ENCODE peak calls at places on chromosomes 3 and 15, in nine cellular contexts. O is NB4, D is ovary, K is osteoblast, B is cardiac muscle cell, Q is bronchial epithelial cell, R is H9, V is colonic mucosa, T is left ventricle myocardium inferior. I is an unnamed sample.

GRCh38 chr15:65375871-65376552 is 1.8 kb downstream of the IGDCC3 start:
- DNase-seq in O (no peak), D (no peak), K (peak), B (no peak), Q (no peak), R (peak), V (no peak), T (no peak), I (no peak)

GRCh38 chr3:127749787-127750225 is 72.5 kb downstream of the MGLL start:
- DNase-seq in O (peak), D (no peak), K (no peak), B (no peak), Q (no peak), R (no peak), V (no peak), T (no peak), I (no peak)

GRCh38 chr3:44848634-44849033 is 13.1 kb upstream of the TMEM42 start:
- DNase-seq in O (no peak), D (no peak), K (no peak), B (no peak), Q (no peak), R (no peak), V (no peak), T (no peak), I (no peak)

GRCh38 chr15:75456710-75457109 is 5.2 kb upstream of the SIN3A start:
- DNase-seq in O (peak), D (no peak), K (peak), B (no peak), Q (peak), R (no peak), V (no peak), T (no peak), I (no peak)

GRCh38 chr3:132187746-132188145 is 129.5 kb upstream of the ACP3 start:
- DNase-seq in O (no peak), D (no peak), K (no peak), B (no peak), Q (no peak), R (no peak), V (no peak), T (no peak), I (no peak)

GRCh38 chr15:90413411-90414379 is 25.7 kb downstream of the IQGAP1 start:
- DNase-seq in O (no peak), D (no peak), K (no peak), B (no peak), Q (peak), R (no peak), V (no peak), T (no peak), I (no peak)

GRCh38 chr15:68559342-68560310 is 19.2 kb upstream of the CORO2B start:
- DNase-seq in O (peak), D (peak), K (peak), B (peak), Q (peak), R (peak), V (peak), T (peak), I (no peak)

GRCh38 chr3:170128977-170129431 is 52.5 kb downstream of the PHC3 start:
- DNase-seq in O (peak), D (no peak), K (no peak), B (no peak), Q (peak), R (no peak), V (no peak), T (no peak), I (no peak)

GRCh38 chr15:62067448-62068044 is 769 bp downstream of the C2CD4A start:
- DNase-seq in O (no peak), D (peak), K (no peak), B (peak), Q (no peak), R (peak), V (peak), T (peak), I (no peak)

GRCh38 chr3:181252626-181253025 is 263.1 kb upstream of the DNAJC19 start:
- DNase-seq in O (no peak), D (no peak), K (no peak), B (no peak), Q (no peak), R (no peak), V (no peak), T (no peak), I (no peak)

GRCh38 chr3:16290007-16290826 is 25.2 kb downstream of the OXNAD1 start:
- DNase-seq in O (peak), D (peak), K (no peak), B (peak), Q (peak), R (no peak), V (peak), T (no peak), I (no peak)

GRCh38 chr3:186187876-186188275 is 79.0 kb upstream of the ETV5 start:
- DNase-seq in O (no peak), D (no peak), K (no peak), B (no peak), Q (no peak), R (no peak), V (no peak), T (no peak), I (no peak)

GRCh38 chr3:44058022-44058867 is 183.4 kb upstream of the TOPAZ1 start:
- DNase-seq in O (peak), D (no peak), K (peak), B (no peak), Q (peak), R (no peak), V (no peak), T (no peak), I (no peak)

GRCh38 chr3:4804161-4805058 is 174.8 kb upstream of the BHLHE40 start:
- DNase-seq in O (no peak), D (no peak), K (no peak), B (no peak), Q (no peak), R (no peak), V (no peak), T (no peak), I (no peak)

GRCh38 chr3:84538597-84538996 is 420.2 kb upstream of the CADM2 start:
- DNase-seq in O (no peak), D (no peak), K (no peak), B (no peak), Q (no peak), R (no peak), V (no peak), T (no peak), I (no peak)

GRCh38 chr3:84536916-84537315 is 421.9 kb upstream of the CADM2 start:
- DNase-seq in O (no peak), D (no peak), K (no peak), B (no peak), Q (no peak), R (no peak), V (no peak), T (no peak), I (no peak)
- TF ChIP-seq CTCF in O (no peak), D (no peak), K (no peak), B (no peak), Q (no peak), R (no peak), V (no peak), T (no peak), I (no peak)

GRCh38 chr15:89128320-89129122 is 40.3 kb downstream of the ABHD2 start:
- DNase-seq in O (peak), D (no peak), K (no peak), B (no peak), Q (no peak), R (no peak), V (no peak), T (no peak), I (no peak)

GRCh38 chr15:89129816-89130134 is 41.5 kb downstream of the ABHD2 start:
- DNase-seq in O (no peak), D (no peak), K (no peak), B (no peak), Q (no peak), R (no peak), V (no peak), T (no peak), I (no peak)

GRCh38 chr15:89125038-89125826 is 37.0 kb downstream of the ABHD2 start:
- DNase-seq in O (no peak), D (no peak), K (no peak), B (no peak), Q (peak), R (no peak), V (no peak), T (no peak), I (no peak)

GRCh38 chr15:89129123-89129815 is 41.0 kb downstream of the ABHD2 start:
- DNase-seq in O (peak), D (peak), K (no peak), B (peak), Q (peak), R (peak), V (peak), T (no peak), I (no peak)

DNA sequence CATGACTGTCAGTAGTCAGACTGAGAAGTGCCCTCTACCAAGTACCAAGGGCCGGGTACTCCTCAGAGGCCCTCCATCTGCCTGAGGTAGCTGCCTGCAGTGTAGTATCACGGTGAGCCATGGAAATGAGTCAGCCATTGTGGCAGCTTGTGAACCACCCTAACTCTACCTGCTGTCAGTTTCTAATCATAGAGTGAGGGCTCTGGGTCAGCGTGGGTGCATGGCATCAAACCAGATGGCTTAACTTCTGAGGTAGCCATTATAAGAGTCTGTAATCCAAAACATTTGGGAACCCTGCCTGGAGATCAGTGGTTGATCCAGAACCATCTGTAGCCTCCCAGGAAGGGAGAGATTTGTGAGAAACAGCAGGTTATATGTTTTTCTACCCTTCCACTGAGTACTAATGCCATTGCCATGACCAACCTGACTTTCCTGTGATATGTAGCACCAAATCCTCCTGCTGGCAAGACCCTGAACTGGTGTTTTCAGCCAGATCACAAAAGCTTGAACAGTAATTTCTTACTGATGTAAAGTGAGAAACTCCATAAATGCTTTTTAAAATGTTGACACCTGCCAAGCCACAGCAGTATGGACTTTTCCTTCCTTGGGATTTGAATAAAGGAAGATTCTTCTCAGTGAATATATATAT is 38.9 kb downstream of the ABHD2 start:
- DNase-seq in O (no peak), D (no peak), K (no peak), B (no peak), Q (peak), R (no peak), V (no peak), T (no peak), I (no peak)
- TF ChIP-seq CTCF in O (no peak), D (no peak), K (peak), B (no peak), Q (no peak), R (peak), V (no peak), T (no peak), I (no peak)

GRCh38 chr15:101563397-101563796 is 73.9 kb upstream of the PCSK6 start:
- DNase-seq in O (no peak), D (no peak), K (no peak), B (no peak), Q (no peak), R (no peak), V (no peak), T (no peak), I (no peak)
- TF ChIP-seq CTCF in O (no peak), D (no peak), K (no peak), B (no peak), Q (no peak), R (no peak), V (no peak), T (no peak), I (no peak)

DNA sequence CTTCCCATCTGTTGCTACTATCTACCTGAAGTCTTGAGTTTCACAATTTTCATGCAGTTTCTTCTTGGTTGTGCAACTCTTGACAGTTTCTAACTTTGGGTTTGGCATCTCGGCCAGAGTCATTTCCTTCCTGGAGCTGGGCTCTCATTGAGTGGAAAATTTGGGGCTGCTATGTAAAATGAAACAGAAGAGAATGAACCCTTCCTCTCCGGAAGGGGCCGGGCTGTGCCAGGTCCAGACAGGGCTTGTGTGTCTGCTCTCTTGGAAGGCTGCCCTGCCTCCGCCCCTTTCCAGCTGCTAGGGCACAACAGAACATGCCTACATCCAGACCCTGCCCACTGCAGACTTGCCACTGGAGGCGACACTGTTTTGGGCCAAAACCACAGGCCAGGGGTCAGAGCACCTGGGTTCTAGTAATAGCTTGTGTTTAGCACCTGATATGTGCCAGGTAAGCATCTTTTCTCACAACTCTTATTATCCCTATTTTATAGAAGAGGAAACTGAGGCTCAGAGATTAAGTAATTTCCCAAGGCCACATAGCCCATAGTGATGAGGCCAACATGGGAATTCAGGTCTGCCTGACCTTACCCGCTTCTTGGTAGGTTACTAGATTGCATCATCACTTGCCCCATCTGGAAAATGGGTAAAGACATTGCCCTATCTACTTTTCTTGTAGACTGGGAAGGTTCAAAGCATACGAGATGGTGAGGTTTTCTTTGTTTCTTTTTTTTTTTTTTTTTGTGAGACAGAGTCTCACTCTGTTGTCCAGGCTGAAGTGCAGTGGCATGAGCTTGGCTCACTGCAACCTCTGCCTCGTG is 25.0 kb downstream of the IRAK2 start:
- DNase-seq in O (peak), D (no peak), K (peak), B (no peak), Q (peak), R (no peak), V (peak), T (peak), I (peak)
- TF ChIP-seq CTCF in O (no peak), D (no peak), K (no peak), B (no peak), Q (peak), R (no peak), V (no peak), T (no peak), I (no peak)

GRCh38 chr3:139520028-139520737 is 19.4 kb downstream of the RBP1 start:
- DNase-seq in O (peak), D (no peak), K (no peak), B (no peak), Q (peak), R (peak), V (peak), T (no peak), I (peak)
- TF ChIP-seq CTCF in O (peak), D (no peak), K (peak), B (peak), Q (peak), R (peak), V (peak), T (no peak), I (peak)